ENCODE peak calls at places on chromosomes 5 and 9, in eight cellular contexts. L is endodermal cell, U is transverse colon, G is dorsolateral prefrontal cortex, Z is uterus, N is heart right ventricle, D is heart left ventricle, V is H7. F is an unnamed sample. For H3K27me3, the result is how much of the 10 kb centered on the place peaks cover.

GRCh38 chr9:92341578-92341977 is 15.8 kb downstream of the CENPP start:
- DNase-seq in G (no peak), L (no peak), Z (no peak), N (no peak), V (no peak), D (no peak), U (no peak), F (no peak)

GRCh38 chr9:119961774-119962408 is 592.7 kb upstream of the BRINP1 start:
- DNase-seq in U (peak), N (peak), D (no peak), Z (no peak), L (peak), V (peak), G (no peak), F (no peak)

GRCh38 chr5:60719329-60719728 is 19.4 kb upstream of the DEPDC1B start:
- DNase-seq in G (no peak), D (no peak), N (no peak), L (no peak), V (no peak), Z (no peak), U (no peak), F (no peak)

GRCh38 chr9:79975471-79976316 is 403.9 kb downstream of the TLE4 start:
- DNase-seq in Z (no peak), N (no peak), L (no peak), V (peak), D (no peak), G (no peak), U (no peak), F (no peak)

GRCh38 chr9:136045595-136046554 is 49.2 kb downstream of the NACC2 start:
- DNase-seq in D (no peak), G (no peak), L (peak), V (peak), U (no peak), N (no peak), Z (no peak), F (no peak)

GRCh38 chr9:20504930-20505329 is 117.4 kb downstream of the MLLT3 start:
- DNase-seq in G (no peak), U (no peak), Z (no peak), N (no peak), D (no peak), L (no peak), V (no peak), F (no peak)

GRCh38 chr5:180527659-180528058 is 33.5 kb downstream of the CNOT6 start:
- DNase-seq in D (no peak), N (no peak), G (no peak), L (no peak), U (no peak), V (no peak), Z (no peak), F (no peak)

GRCh38 chr9:114244570-114244969 is 78.3 kb upstream of the ORM1 start:
- DNase-seq in D (no peak), V (no peak), N (no peak), L (no peak), Z (no peak), G (no peak), U (no peak), F (no peak)

GRCh38 chr9:100204796-100205195 is 105.8 kb downstream of the INVS start:
- DNase-seq in V (no peak), D (no peak), U (no peak), G (no peak), L (no peak), Z (no peak), N (no peak), F (no peak)

GRCh38 chr9:93896093-93896492 is 59.1 kb downstream of the BARX1 start:
- DNase-seq in L (peak), G (peak), V (peak), U (peak), Z (no peak), N (no peak), D (no peak), F (no peak)

GRCh38 chr9:95431286-95431685 is 85.5 kb downstream of the PTCH1 start:
- DNase-seq in U (no peak), L (no peak), G (no peak), V (no peak), N (no peak), Z (no peak), D (no peak), F (no peak)
- H3K27me3 ChIP-seq in U (under half), L (under half), G (under half), V (under half), N (under half), Z (under half), D (under half), F (under half)

DNA sequence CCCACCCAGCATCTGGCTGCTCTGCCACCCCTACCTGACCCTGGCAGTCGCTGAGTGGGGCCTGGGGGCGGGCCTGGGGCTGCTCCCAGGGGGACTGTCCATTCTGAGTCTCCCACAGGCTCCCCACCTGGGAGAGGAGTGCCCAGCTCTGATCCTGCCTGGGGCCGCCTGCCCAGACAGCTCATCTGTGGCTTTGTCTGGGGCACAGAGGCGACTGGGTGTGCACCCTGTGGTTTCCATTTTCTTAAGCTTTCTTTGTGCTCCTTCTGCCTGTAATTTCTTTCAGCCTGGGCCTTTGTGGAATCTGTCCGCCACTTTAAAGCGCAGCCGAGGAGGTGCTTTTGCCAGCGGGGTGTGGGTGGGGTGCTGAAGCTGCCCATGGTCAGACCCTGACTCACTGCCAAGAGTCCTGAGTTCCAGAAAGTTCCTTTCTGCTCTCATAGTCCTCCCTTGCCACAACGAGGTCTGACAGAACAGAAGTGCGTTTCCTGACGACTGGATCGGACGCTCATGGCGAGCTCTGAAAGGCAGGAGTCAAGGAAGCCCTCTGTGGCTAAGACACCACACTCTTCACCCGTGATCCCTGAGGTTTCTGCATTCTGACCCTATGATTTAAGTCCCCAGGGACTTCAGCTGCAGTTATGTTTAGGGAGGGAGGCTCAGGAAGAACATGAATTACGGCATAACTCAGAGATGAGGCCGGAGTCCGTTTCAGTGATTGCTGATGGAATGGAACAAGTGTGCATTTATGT is 225.0 kb downstream of the FANCC start:
- DNase-seq in V (peak), D (no peak), U (peak), Z (peak), L (no peak), G (peak), N (no peak), F (no peak)
- H3K4me3 ChIP-seq in V (no peak), D (no peak), U (no peak), Z (no peak), L (no peak), G (no peak), N (no peak), F (peak)

DNA sequence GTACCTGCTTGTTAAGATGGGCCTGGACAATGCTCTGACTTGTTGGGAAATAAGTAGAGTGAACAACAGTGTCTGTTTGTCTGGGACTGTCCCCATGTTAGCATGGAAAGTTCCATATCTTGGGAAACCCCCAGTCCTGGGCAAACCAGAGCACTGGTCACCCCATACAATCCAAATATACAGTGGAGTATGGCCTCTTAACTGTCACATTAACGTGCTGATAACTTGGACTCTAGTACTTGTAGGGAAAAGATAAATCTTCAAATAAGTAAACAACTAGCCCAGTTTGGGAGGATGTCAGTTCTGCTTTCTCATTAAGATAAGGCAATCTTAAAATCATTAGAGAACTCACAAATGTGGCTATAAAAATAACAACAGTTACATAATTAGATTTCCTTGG is 47.6 kb upstream of the JAK2 start:
- DNase-seq in V (no peak), N (no peak), U (no peak), D (no peak), Z (no peak), G (no peak), L (no peak), F (no peak)
- H3K27me3 ChIP-seq in V (under half), N (under half), U (under half), D (under half), Z (under half), G (under half), L (under half), F (under half)

GRCh38 chr5:68529581-68529980 is 314.0 kb downstream of the PIK3R1 start:
- DNase-seq in D (no peak), N (no peak), L (no peak), Z (no peak), G (no peak), V (no peak), U (no peak), F (no peak)
- H3K4me3 ChIP-seq in D (no peak), N (no peak), L (no peak), Z (no peak), G (no peak), V (no peak), U (no peak), F (no peak)

DNA sequence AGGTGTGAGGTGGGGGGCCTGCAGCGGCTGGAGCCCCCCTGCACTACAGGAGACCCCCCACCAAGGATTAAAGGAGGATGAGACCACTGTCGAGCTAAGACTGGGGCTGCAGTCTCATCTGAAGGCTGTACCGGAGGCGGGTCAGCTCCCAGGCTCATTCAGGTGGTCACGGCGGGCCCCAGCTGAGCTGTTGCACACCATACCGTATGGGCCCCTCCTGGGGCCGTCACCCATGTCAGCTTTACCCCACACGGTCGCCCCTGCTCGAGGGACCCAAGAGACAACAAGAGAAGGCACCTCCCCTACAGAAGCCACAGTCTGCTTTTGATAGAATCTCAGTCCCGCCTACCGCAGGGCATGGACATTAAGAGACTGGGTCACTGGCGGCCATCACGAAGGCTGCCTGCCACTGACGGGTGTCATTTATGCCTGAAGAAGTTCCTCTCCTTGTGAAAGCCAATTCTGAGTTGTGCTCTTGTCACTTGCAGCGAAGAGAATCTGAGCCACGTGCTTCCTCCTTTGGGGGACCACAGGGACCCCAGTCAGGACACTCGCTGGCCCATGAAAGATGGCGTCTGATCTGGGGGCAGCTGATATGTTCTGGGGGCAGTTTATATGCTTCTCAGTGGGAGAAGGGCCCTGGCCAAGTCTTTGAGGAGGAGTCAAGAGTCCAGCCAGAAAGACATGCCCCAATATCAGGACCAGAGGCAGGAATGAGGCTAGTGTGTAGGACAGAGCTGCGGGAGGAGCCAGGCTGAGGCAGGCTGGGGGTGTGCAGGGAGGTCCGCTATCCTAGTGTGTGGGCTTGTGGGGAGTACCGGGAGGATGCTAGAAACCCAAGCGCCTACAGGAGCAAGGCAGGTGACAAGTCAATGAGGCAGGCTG is 102.4 kb downstream of the ZNF354C start:
- DNase-seq in V (no peak), G (no peak), L (no peak), Z (peak), U (no peak), N (no peak), D (no peak), F (no peak)
- H3K27me3 ChIP-seq in V (under half), G (under half), L (under half), Z (under half), U (under half), N (under half), D (under half), F (under half)

GRCh38 chr5:100539519-100539918 is 4.3 kb downstream of the FAM174A start:
- DNase-seq in D (no peak), N (no peak), L (no peak), G (no peak), V (no peak), U (no peak), Z (no peak), F (no peak)

GRCh38 chr5:100542086-100542485 is 6.9 kb downstream of the FAM174A start:
- DNase-seq in L (no peak), U (no peak), N (no peak), V (no peak), G (no peak), D (no peak), Z (no peak), F (no peak)

GRCh38 chr5:100535060-100536005 is at the start of gene FAM174A:
- DNase-seq in N (peak), Z (peak), U (peak), D (peak), L (peak), V (peak), G (peak), F (peak)

GRCh38 chr5:100537946-100538345 is 2.8 kb downstream of the FAM174A start:
- DNase-seq in G (no peak), U (no peak), L (no peak), D (no peak), V (no peak), N (no peak), Z (no peak), F (no peak)
- H3K4me3 ChIP-seq in G (peak), U (no peak), L (peak), D (no peak), V (no peak), N (no peak), Z (no peak), F (peak)